ENCODE peak calls at places on chromosomes 13 and 19, in five cellular contexts. One of them, this sample, is unnamed.

GRCh38 chr13:39419866-39420265 is 183.1 kb downstream of the LHFPL6 start:
- DNase-seq in foreskin fibroblast: no peak
- DNase-seq in Caco-2: no peak
- DNase-seq in cardiac muscle cell: peak
- DNase-seq in pancreas: no peak
- DNase-seq in this sample: no peak

GRCh38 chr19:15323496-15324235 is 8.7 kb downstream of the BRD4 start:
- DNase-seq in foreskin fibroblast: peak
- DNase-seq in Caco-2: no peak
- DNase-seq in cardiac muscle cell: no peak
- DNase-seq in pancreas: peak
- DNase-seq in this sample: peak

GRCh38 chr13:25930655-25931054 is 121.2 kb downstream of the SHISA2 start:
- DNase-seq in foreskin fibroblast: no peak
- DNase-seq in Caco-2: no peak
- DNase-seq in cardiac muscle cell: no peak
- DNase-seq in pancreas: no peak
- DNase-seq in this sample: no peak

GRCh38 chr13:86729206-86729605 is 930.0 kb upstream of the SLITRK6 start:
- DNase-seq in foreskin fibroblast: no peak
- DNase-seq in Caco-2: no peak
- DNase-seq in cardiac muscle cell: no peak
- DNase-seq in pancreas: no peak
- DNase-seq in this sample: no peak

GRCh38 chr13:95254341-95254740 is 46.9 kb downstream of the ABCC4 start:
- DNase-seq in foreskin fibroblast: peak
- DNase-seq in Caco-2: peak
- DNase-seq in cardiac muscle cell: no peak
- DNase-seq in pancreas: no peak
- DNase-seq in this sample: no peak

GRCh38 chr19:511101-511841 is 4.0 kb downstream of the TPGS1 start:
- DNase-seq in foreskin fibroblast: no peak
- DNase-seq in Caco-2: no peak
- DNase-seq in cardiac muscle cell: no peak
- DNase-seq in pancreas: no peak
- DNase-seq in this sample: peak

GRCh38 chr13:109330941-109331340 is 455.4 kb downstream of the IRS2 start:
- DNase-seq in foreskin fibroblast: peak
- DNase-seq in Caco-2: no peak
- DNase-seq in cardiac muscle cell: no peak
- DNase-seq in pancreas: no peak
- DNase-seq in this sample: peak

GRCh38 chr13:99982021-99982740 is 597 bp downstream of the ZIC2 start:
- DNase-seq in foreskin fibroblast: peak
- DNase-seq in Caco-2: peak
- DNase-seq in cardiac muscle cell: peak
- DNase-seq in pancreas: no peak
- DNase-seq in this sample: peak

GRCh38 chr13:76790519-76791289 is 95.5 kb downstream of the KCTD12 start:
- DNase-seq in foreskin fibroblast: peak
- DNase-seq in Caco-2: no peak
- DNase-seq in cardiac muscle cell: peak
- DNase-seq in pancreas: no peak
- DNase-seq in this sample: no peak

GRCh38 chr19:368624-369020 is 24.0 kb upstream of the MIER2 start:
- DNase-seq in foreskin fibroblast: no peak
- DNase-seq in Caco-2: no peak
- DNase-seq in cardiac muscle cell: no peak
- DNase-seq in pancreas: no peak
- DNase-seq in this sample: no peak

GRCh38 chr19:4277051-4277700 is 1.9 kb upstream of the SHD start:
- DNase-seq in foreskin fibroblast: no peak
- DNase-seq in Caco-2: no peak
- DNase-seq in cardiac muscle cell: peak
- DNase-seq in pancreas: no peak
- DNase-seq in this sample: no peak

GRCh38 chr19:50817941-50818858 is 5.4 kb downstream of the KLK1 start:
- DNase-seq in foreskin fibroblast: peak
- DNase-seq in Caco-2: peak
- DNase-seq in cardiac muscle cell: peak
- DNase-seq in pancreas: peak
- DNase-seq in this sample: no peak

GRCh38 chr19:5150902-5151741 is 182.2 kb downstream of the KDM4B start:
- DNase-seq in foreskin fibroblast: no peak
- DNase-seq in Caco-2: no peak
- DNase-seq in cardiac muscle cell: no peak
- DNase-seq in pancreas: no peak
- DNase-seq in this sample: no peak

GRCh38 chr13:62280590-62280989 is 864.9 kb upstream of the PCDH20 start:
- DNase-seq in foreskin fibroblast: no peak
- DNase-seq in Caco-2: no peak
- DNase-seq in cardiac muscle cell: no peak
- DNase-seq in pancreas: no peak
- DNase-seq in this sample: no peak

GRCh38 chr19:52138614-52139290 is 986 bp downstream of the ZNF616 start:
- DNase-seq in foreskin fibroblast: peak
- DNase-seq in Caco-2: peak
- DNase-seq in cardiac muscle cell: peak
- DNase-seq in pancreas: peak
- DNase-seq in this sample: peak

GRCh38 chr19:7516281-7516862 is 469 bp downstream of the ZNF358 start:
- DNase-seq in foreskin fibroblast: peak
- DNase-seq in Caco-2: no peak
- DNase-seq in cardiac muscle cell: peak
- DNase-seq in pancreas: no peak
- DNase-seq in this sample: no peak

GRCh38 chr19:43784251-43784980 is 3.6 kb upstream of the KCNN4 start:
- DNase-seq in foreskin fibroblast: peak
- DNase-seq in Caco-2: peak
- DNase-seq in cardiac muscle cell: no peak
- DNase-seq in pancreas: no peak
- DNase-seq in this sample: peak

GRCh38 chr19:52336117-52336811 is at the start of gene ZNF610:
- DNase-seq in foreskin fibroblast: peak
- DNase-seq in Caco-2: peak
- DNase-seq in cardiac muscle cell: peak
- DNase-seq in pancreas: peak
- DNase-seq in this sample: peak

GRCh38 chr19:42132030-42132628 is at the start of gene POU2F2:
- DNase-seq in foreskin fibroblast: peak
- DNase-seq in Caco-2: no peak
- DNase-seq in cardiac muscle cell: no peak
- DNase-seq in pancreas: no peak
- DNase-seq in this sample: no peak

GRCh38 chr19:30674656-30675055 is 302.5 kb downstream of the ZNF536 start:
- DNase-seq in foreskin fibroblast: no peak
- DNase-seq in Caco-2: no peak
- DNase-seq in cardiac muscle cell: no peak
- DNase-seq in pancreas: no peak
- DNase-seq in this sample: no peak

GRCh38 chr13:92537485-92537884 is 689.1 kb upstream of the GPC6 start:
- DNase-seq in foreskin fibroblast: no peak
- DNase-seq in Caco-2: no peak
- DNase-seq in cardiac muscle cell: no peak
- DNase-seq in pancreas: no peak
- DNase-seq in this sample: no peak

GRCh38 chr13:23980160-23980551 is 82.9 kb upstream of the C1QTNF9B start:
- DNase-seq in foreskin fibroblast: peak
- DNase-seq in Caco-2: peak
- DNase-seq in cardiac muscle cell: peak
- DNase-seq in pancreas: peak
- DNase-seq in this sample: peak

GRCh38 chr13:23984541-23984940 is 87.2 kb upstream of the C1QTNF9B start:
- DNase-seq in foreskin fibroblast: no peak
- DNase-seq in Caco-2: no peak
- DNase-seq in cardiac muscle cell: no peak
- DNase-seq in pancreas: peak
- DNase-seq in this sample: no peak

GRCh38 chr13:23985060-23985459 is 87.8 kb upstream of the C1QTNF9B start:
- DNase-seq in foreskin fibroblast: no peak
- DNase-seq in Caco-2: no peak
- DNase-seq in cardiac muscle cell: no peak
- DNase-seq in pancreas: no peak
- DNase-seq in this sample: no peak

GRCh38 chr13:23983671-23984070 is 86.4 kb upstream of the C1QTNF9B start:
- DNase-seq in foreskin fibroblast: no peak
- DNase-seq in Caco-2: no peak
- DNase-seq in cardiac muscle cell: no peak
- DNase-seq in pancreas: no peak
- DNase-seq in this sample: no peak

GRCh38 chr13:23979361-23980159 is 82.3 kb upstream of the C1QTNF9B start:
- DNase-seq in foreskin fibroblast: peak
- DNase-seq in Caco-2: peak
- DNase-seq in cardiac muscle cell: peak
- DNase-seq in pancreas: peak
- DNase-seq in this sample: peak
- H3K4me3 ChIP-seq in foreskin fibroblast: peak
- H3K4me3 ChIP-seq in Caco-2: peak
- H3K4me3 ChIP-seq in cardiac muscle cell: peak
- H3K4me3 ChIP-seq in pancreas: peak
- H3K4me3 ChIP-seq in this sample: peak

DNA sequence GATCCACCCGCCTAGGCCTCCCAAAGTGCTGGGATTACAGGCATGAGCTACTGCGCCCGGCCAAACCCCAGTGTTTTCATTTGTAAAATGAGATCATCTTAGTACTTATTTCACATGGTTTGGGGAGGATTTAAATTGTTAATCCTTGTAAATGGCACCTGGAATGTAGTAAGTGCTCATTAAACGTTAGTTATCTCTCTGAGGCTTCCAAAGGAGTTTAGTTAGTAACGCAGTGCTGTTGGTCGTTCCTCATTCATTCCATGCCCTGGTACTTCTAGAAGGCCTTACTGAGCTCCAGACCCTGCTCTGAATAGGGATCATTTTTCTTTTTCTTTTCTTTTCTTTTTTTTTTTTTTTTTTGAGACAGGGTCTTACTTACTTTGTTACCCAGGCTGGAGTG is 5.2 kb downstream of the CPT1C start:
- DNase-seq in foreskin fibroblast: no peak
- DNase-seq in Caco-2: no peak
- DNase-seq in cardiac muscle cell: no peak
- DNase-seq in pancreas: no peak
- DNase-seq in this sample: no peak
- TF ChIP-seq CTCF in foreskin fibroblast: no peak
- TF ChIP-seq CTCF in Caco-2: no peak
- TF ChIP-seq CTCF in cardiac muscle cell: no peak
- TF ChIP-seq CTCF in pancreas: no peak
- TF ChIP-seq CTCF in this sample: no peak

GRCh38 chr19:2888739-2889224 is 11.9 kb upstream of the ZNF57 start:
- DNase-seq in foreskin fibroblast: peak
- DNase-seq in Caco-2: peak
- DNase-seq in cardiac muscle cell: no peak
- DNase-seq in pancreas: peak
- DNase-seq in this sample: no peak

GRCh38 chr19:2885736-2886135 is 15.0 kb upstream of the ZNF57 start:
- DNase-seq in foreskin fibroblast: no peak
- DNase-seq in Caco-2: no peak
- DNase-seq in cardiac muscle cell: no peak
- DNase-seq in pancreas: no peak
- DNase-seq in this sample: no peak

GRCh38 chr19:2883686-2884439 is 16.7 kb downstream of the ZNF556 start:
- DNase-seq in foreskin fibroblast: peak
- DNase-seq in Caco-2: no peak
- DNase-seq in cardiac muscle cell: no peak
- DNase-seq in pancreas: no peak
- DNase-seq in this sample: no peak

GRCh38 chr19:2887391-2887914 is 13.3 kb upstream of the ZNF57 start:
- DNase-seq in foreskin fibroblast: peak
- DNase-seq in Caco-2: peak
- DNase-seq in cardiac muscle cell: peak
- DNase-seq in pancreas: no peak
- DNase-seq in this sample: peak
- H3K4me3 ChIP-seq in foreskin fibroblast: no peak
- H3K4me3 ChIP-seq in Caco-2: peak
- H3K4me3 ChIP-seq in cardiac muscle cell: no peak
- H3K4me3 ChIP-seq in pancreas: no peak
- H3K4me3 ChIP-seq in this sample: no peak

GRCh38 chr19:18085702-18086457 is 854 bp downstream of the IL12RB1 start:
- DNase-seq in foreskin fibroblast: peak
- DNase-seq in Caco-2: no peak
- DNase-seq in cardiac muscle cell: no peak
- DNase-seq in pancreas: no peak
- DNase-seq in this sample: no peak
- TF ChIP-seq CTCF in foreskin fibroblast: no peak
- TF ChIP-seq CTCF in Caco-2: no peak
- TF ChIP-seq CTCF in cardiac muscle cell: no peak
- TF ChIP-seq CTCF in pancreas: no peak
- TF ChIP-seq CTCF in this sample: no peak

DNA sequence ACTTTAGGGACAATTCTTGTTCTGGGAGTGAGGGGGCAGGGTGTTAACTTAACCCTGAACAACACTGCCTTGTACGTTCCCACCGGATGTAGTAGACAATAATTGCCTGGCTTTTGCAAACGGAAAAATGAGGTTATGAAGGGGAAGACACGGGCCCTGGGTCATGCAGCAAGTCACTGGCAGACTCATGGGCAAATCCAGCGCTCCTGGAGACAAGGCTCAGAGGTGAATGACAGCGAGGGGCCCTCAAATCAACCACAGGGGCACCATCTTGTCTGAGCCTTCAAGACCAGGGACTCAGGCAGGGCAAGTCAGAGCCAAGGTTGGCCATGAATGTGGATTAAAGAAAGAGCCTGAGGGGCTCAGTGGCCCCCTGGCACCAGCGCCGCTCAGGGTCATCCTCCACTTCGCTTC is 2.8 kb downstream of the RASA3 start:
- DNase-seq in foreskin fibroblast: no peak
- DNase-seq in Caco-2: no peak
- DNase-seq in cardiac muscle cell: no peak
- DNase-seq in pancreas: no peak
- DNase-seq in this sample: no peak
- H3K4me3 ChIP-seq in foreskin fibroblast: peak
- H3K4me3 ChIP-seq in Caco-2: no peak
- H3K4me3 ChIP-seq in cardiac muscle cell: no peak
- H3K4me3 ChIP-seq in pancreas: no peak
- H3K4me3 ChIP-seq in this sample: peak